ENCODE peak calls at places on chromosomes 6 and 20, in eight cellular contexts. O is adrenal gland; C is breast epithelium; L is AG10803; E is lower lobe of right lung; Y is mucosa of descending colon; B is CD8-positive, alpha-beta memory T cell; V is CD8-positive, alpha-beta T cell. Z is an unnamed sample.

GRCh38 chr6:24584390-24584735 is 61.6 kb downstream of the KIAA0319 start:
- DNase-seq in O (no peak), C (no peak), L (no peak), E (no peak), Y (no peak), B (no peak), V (no peak), Z (no peak)

GRCh38 chr6:93562566-93562965 is 143.2 kb upstream of the EPHA7 start:
- DNase-seq in O (no peak), C (no peak), L (no peak), E (no peak), Y (no peak), B (no peak), V (no peak), Z (no peak)

GRCh38 chr20:15930324-15931305 is 642.6 kb downstream of the KIF16B start:
- DNase-seq in O (peak; percentile 64), C (peak; percentile 48), L (peak; percentile 50), E (no peak), Y (no peak), B (no peak), V (no peak), Z (peak; percentile 14)

GRCh38 chr20:19817017-19817416 is 59.0 kb downstream of the RIN2 start:
- DNase-seq in O (peak; percentile 67), C (no peak), L (peak; percentile 96), E (no peak), Y (no peak), B (no peak), V (no peak), Z (no peak)

GRCh38 chr6:24723270-24723669 is 4.3 kb upstream of the C6orf62 start:
- DNase-seq in O (no peak), C (no peak), L (no peak), E (no peak), Y (no peak), B (no peak), V (no peak), Z (no peak)

GRCh38 chr20:33127422-33128097 is 40.4 kb upstream of the BPIFA2 start:
- DNase-seq in O (no peak), C (no peak), L (no peak), E (no peak), Y (no peak), B (no peak), V (no peak), Z (no peak)

GRCh38 chr6:24949020-24949569 is 13.3 kb upstream of the RIPOR2 start:
- DNase-seq in O (no peak), C (no peak), L (no peak), E (no peak), Y (no peak), B (peak; percentile 83), V (peak; percentile 65), Z (peak; percentile 67)

GRCh38 chr6:40148882-40149573 is 214.8 kb upstream of the MOCS1 start:
- DNase-seq in O (no peak), C (no peak), L (no peak), E (no peak), Y (no peak), B (no peak), V (no peak), Z (no peak)

GRCh38 chr6:15400572-15401004 is 154.7 kb downstream of the JARID2 start:
- DNase-seq in O (peak; percentile 80), C (no peak), L (peak; percentile 29), E (peak; percentile 65), Y (peak; percentile 67), B (peak; percentile 37), V (peak; percentile 29), Z (no peak)
- H3K4me3 ChIP-seq in O (peak overlapping the region; percentile 62), C (peak overlapping the region; percentile 58), L (peak overlapping the region; percentile 37), E (peak overlapping the region; percentile 39), Y (no peak overlapping the region), B (peak overlapping the region; percentile 21), V (peak overlapping the region; percentile 32), Z (no peak overlapping the region)

GRCh38 chr6:29884261-29884660 is 56.6 kb downstream of the HLA-G start:
- DNase-seq in O (no peak), C (no peak), L (no peak), E (no peak), Y (no peak), B (no peak), V (no peak), Z (no peak)
- H3K4me3 ChIP-seq in O (no peak overlapping the region), C (no peak overlapping the region), L (no peak overlapping the region), E (no peak overlapping the region), Y (no peak overlapping the region), B (no peak overlapping the region), V (no peak overlapping the region), Z (no peak overlapping the region)

GRCh38 chr6:158808918-158809678 is 10.1 kb downstream of the EZR start:
- DNase-seq in O (peak; percentile 54), C (no peak), L (peak; percentile 31), E (no peak), Y (no peak), B (peak; percentile 49), V (no peak), Z (no peak)

GRCh38 chr6:158813032-158813431 is 6.1 kb downstream of the EZR start:
- DNase-seq in O (peak; percentile 31), C (no peak), L (no peak), E (no peak), Y (no peak), B (no peak), V (no peak), Z (no peak)

GRCh38 chr6:158808442-158808833 is 10.7 kb downstream of the EZR start:
- DNase-seq in O (peak; percentile 44), C (no peak), L (no peak), E (no peak), Y (no peak), B (no peak), V (no peak), Z (no peak)

GRCh38 chr6:158812611-158813010 is 6.6 kb downstream of the EZR start:
- DNase-seq in O (peak; percentile 46), C (no peak), L (no peak), E (no peak), Y (no peak), B (no peak), V (no peak), Z (no peak)

DNA sequence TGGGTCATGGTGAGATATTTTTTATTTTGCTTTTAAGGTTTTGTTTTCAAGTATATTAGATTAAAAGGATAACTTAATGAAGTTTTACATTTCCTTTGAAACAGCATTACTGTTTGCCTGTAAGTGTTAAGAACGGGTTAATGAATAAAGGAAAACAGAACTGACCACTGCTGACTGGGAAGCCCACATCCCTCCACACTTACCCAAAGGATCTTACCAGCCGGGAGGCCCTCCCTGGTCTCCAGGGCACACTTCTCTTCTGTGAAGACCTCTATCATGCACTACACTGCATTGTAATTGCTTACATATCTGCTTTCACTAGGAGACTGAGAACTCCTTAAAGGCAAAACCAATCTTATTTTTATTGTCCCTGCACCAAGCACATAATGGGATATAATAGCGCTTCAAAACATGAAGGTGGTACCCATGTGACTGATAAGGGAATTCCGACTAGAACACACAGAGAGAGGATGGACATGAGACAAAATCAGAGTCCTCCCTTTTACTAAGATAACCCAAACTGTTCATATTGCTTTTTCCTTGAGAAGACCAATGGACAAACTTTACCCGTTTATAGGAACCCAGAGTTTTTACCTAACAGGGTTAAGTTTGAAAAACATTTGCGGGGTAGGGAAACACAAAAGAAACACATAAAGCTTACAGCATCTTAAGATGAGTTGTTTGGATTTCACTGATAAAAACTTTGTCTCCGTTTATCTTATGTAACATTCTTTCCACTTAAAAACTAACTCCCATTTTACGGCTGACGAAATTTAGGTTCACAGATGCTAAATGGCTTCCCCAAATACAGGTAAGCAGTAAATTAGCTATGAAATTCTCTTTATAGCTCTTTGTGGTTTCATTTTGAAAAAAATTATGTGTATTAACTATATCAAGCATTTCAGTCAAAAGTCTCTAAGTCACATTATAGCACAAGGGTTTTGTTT is 8.7 kb downstream of the EZR start:
- DNase-seq in O (peak; percentile 34), C (no peak), L (no peak), E (no peak), Y (no peak), B (no peak), V (no peak), Z (no peak)
- H3K4me3 ChIP-seq in O (no peak overlapping the region), C (no peak overlapping the region), L (no peak overlapping the region), E (no peak overlapping the region), Y (no peak overlapping the region), B (no peak overlapping the region), V (no peak overlapping the region), Z (no peak overlapping the region)

DNA sequence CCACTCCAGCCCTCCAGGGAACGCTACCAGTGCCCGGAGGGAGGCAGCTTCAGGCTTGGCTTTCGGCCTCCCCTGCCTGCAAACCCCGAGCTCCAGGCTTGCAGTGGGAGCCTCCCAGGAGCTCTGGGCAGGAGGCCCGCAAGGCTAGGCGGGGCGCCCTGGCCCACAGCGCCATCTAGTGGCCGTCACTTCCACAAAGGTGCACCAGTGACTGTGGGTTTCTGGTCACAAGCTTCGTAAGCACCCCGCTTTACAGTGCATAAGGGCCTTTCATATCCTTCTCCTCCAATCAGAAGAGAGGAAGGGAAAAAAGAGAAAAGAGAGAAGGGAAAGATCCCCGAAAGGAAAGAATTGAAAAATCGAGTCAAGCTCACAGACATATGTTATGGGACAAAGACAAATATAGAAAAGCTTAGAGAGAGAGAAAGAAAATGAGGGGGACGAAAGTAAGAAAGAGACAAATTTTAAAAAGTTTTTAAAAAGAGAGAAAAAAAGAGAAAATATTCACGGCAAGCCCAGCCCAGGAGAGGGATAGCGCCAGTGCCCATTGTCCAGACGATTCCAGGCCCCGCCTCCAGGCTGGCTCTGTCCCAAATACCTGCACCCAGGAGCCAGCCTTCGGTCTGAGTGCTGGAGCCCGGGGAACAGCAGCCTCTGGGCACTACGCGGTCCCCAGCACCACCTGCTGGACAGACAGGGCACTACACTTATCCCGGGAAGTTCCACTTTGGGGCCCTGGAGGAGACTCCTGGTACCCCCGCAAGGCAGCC is 207.1 kb downstream of the PREX1 start:
- DNase-seq in O (peak; percentile 94), C (peak; percentile 89), L (peak; percentile 69), E (peak; percentile 89), Y (peak; percentile 90), B (peak; percentile 65), V (peak; percentile 70), Z (peak; percentile 45)
- H3K4me3 ChIP-seq in O (peak overlapping the region; percentile 45), C (peak overlapping the region; percentile 44), L (peak overlapping the region; percentile 40), E (peak overlapping the region; percentile 22), Y (no peak overlapping the region), B (no peak overlapping the region), V (no peak overlapping the region), Z (peak overlapping the region; percentile 15)

GRCh38 chr6:133854167-133854632 is 34.7 kb upstream of the TCF21 start:
- DNase-seq in O (no peak), C (no peak), L (no peak), E (no peak), Y (no peak), B (no peak), V (no peak), Z (no peak)
- H3K4me3 ChIP-seq in O (no peak overlapping the region), C (no peak overlapping the region), L (peak overlapping the region; percentile 28), E (no peak overlapping the region), Y (no peak overlapping the region), B (no peak overlapping the region), V (no peak overlapping the region), Z (no peak overlapping the region)

Z was measured in Jurkat, Clone E6-1.